ENCODE peak calls at places on chromosome 7, in five cellular contexts. U is left lung, I is mesenchymal stem cell, M is GM23338, Z is left ventricle myocardium inferior. T is an unnamed sample. For H3K36me3, the result is how much of the 10 kb centered on the place peaks cover.

GRCh38 chr7:4115941-4116610 is 566.0 kb upstream of the FOXK1 start:
- DNase-seq in U (no peak), I (no peak), M (no peak), Z (no peak), T (no peak)

GRCh38 chr7:129779602-129780256 is 168.2 kb downstream of the NRF1 start:
- DNase-seq in U (peak), I (no peak), M (peak), Z (no peak), T (peak)

GRCh38 chr7:464712-465461 is 54.8 kb downstream of the PDGFA start:
- DNase-seq in U (peak), I (peak), M (no peak), Z (peak), T (peak)

GRCh38 chr7:23598321-23598720 is 1.1 kb downstream of the CCDC126 start:
- DNase-seq in U (no peak), I (no peak), M (peak), Z (no peak), T (peak)

GRCh38 chr7:28318126-28318762 is 94.1 kb upstream of the CREB5 start:
- DNase-seq in U (no peak), I (no peak), M (no peak), Z (no peak), T (no peak)

GRCh38 chr7:125924037-125924436 is 994.4 kb upstream of the POT1 start:
- DNase-seq in U (no peak), I (no peak), M (no peak), Z (no peak), T (no peak)

GRCh38 chr7:286278-286677 is 3.7 kb upstream of the FOXL3 start:
- DNase-seq in U (no peak), I (no peak), M (no peak), Z (no peak), T (no peak)

GRCh38 chr7:135923700-135924261 is 53.4 kb downstream of the MTPN start:
- DNase-seq in U (no peak), I (peak), M (no peak), Z (no peak), T (no peak)

GRCh38 chr7:107354639-107355038 is 115.2 kb upstream of the GPR22 start:
- DNase-seq in U (no peak), I (no peak), M (no peak), Z (no peak), T (no peak)

GRCh38 chr7:882336-883028 is 6.1 kb downstream of the GET4 start:
- DNase-seq in U (peak), I (no peak), M (no peak), Z (peak), T (peak)

GRCh38 chr7:70419816-70420215 is 712.1 kb upstream of the GALNT17 start:
- DNase-seq in U (no peak), I (no peak), M (no peak), Z (no peak), T (peak)

GRCh38 chr7:81929386-81929785 is 159.5 kb upstream of the HGF start:
- DNase-seq in U (no peak), I (peak), M (no peak), Z (no peak), T (no peak)

GRCh38 chr7:108140674-108141073 is 10.5 kb upstream of the LAMB4 start:
- DNase-seq in U (no peak), I (no peak), M (no peak), Z (no peak), T (no peak)

GRCh38 chr7:122752583-122752982 is 49.9 kb upstream of the RNF148 start:
- DNase-seq in U (no peak), I (no peak), M (no peak), Z (no peak), T (no peak)

GRCh38 chr7:158973440-158973839 is 117.1 kb downstream of the DYNC2I1 start:
- DNase-seq in U (peak), I (peak), M (peak), Z (peak), T (peak)

GRCh38 chr7:70426249-70426880 is 705.6 kb upstream of the GALNT17 start:
- DNase-seq in U (no peak), I (no peak), M (no peak), Z (no peak), T (no peak)

GRCh38 chr7:133545613-133546012 is 292.7 kb downstream of the EXOC4 start:
- DNase-seq in U (no peak), I (peak), M (no peak), Z (no peak), T (no peak)

GRCh38 chr7:36984710-36985308 is 260.5 kb upstream of the AOAH start:
- DNase-seq in U (no peak), I (no peak), M (no peak), Z (no peak), T (no peak)

GRCh38 chr7:132933076-132933466 is 148.8 kb downstream of the CHCHD3 start:
- DNase-seq in U (no peak), I (peak), M (no peak), Z (no peak), T (no peak)

GRCh38 chr7:123979876-123980275 is 53.0 kb downstream of the TMEM229A start:
- DNase-seq in U (no peak), I (peak), M (no peak), Z (no peak), T (no peak)

GRCh38 chr7:115679976-115680375 is 350.6 kb downstream of the TFEC start:
- DNase-seq in U (no peak), I (peak), M (peak), Z (no peak), T (no peak)

GRCh38 chr7:46627038-46627315 is 705.9 kb upstream of the IGFBP3 start:
- DNase-seq in U (no peak), I (peak), M (no peak), Z (no peak), T (no peak)

GRCh38 chr7:140924019-140924820 is 509 bp downstream of the BRAF start:
- DNase-seq in U (peak), I (peak), M (peak), Z (peak), T (peak)

GRCh38 chr7:30164567-30164966 is 29.8 kb downstream of the MTURN start:
- DNase-seq in U (no peak), I (peak), M (peak), Z (no peak), T (peak)

GRCh38 chr7:147474862-147475261 is 1115.7 kb upstream of the C7orf33 start:
- DNase-seq in U (no peak), I (no peak), M (no peak), Z (no peak), T (no peak)

GRCh38 chr7:117582219-117582704 is 102.4 kb downstream of the CFTR start:
- DNase-seq in U (peak), I (peak), M (peak), Z (peak), T (no peak)

GRCh38 chr7:55569797-55570196 is 2.5 kb downstream of the VOPP1 start:
- DNase-seq in U (no peak), I (no peak), M (no peak), Z (no peak), T (no peak)

GRCh38 chr7:121113288-121113687 is 124.8 kb downstream of the CPED1 start:
- DNase-seq in U (no peak), I (peak), M (no peak), Z (no peak), T (no peak)

GRCh38 chr7:105118612-105119600 is 104.9 kb downstream of the KMT2E start:
- DNase-seq in U (no peak), I (no peak), M (no peak), Z (no peak), T (no peak)

GRCh38 chr7:40700653-40701475 is 566.1 kb downstream of the SUGCT start:
- DNase-seq in U (no peak), I (no peak), M (peak), Z (no peak), T (no peak)

GRCh38 chr7:138278601-138279000 is 181.5 kb upstream of the TRIM24 start:
- DNase-seq in U (no peak), I (no peak), M (no peak), Z (no peak), T (no peak)

GRCh38 chr7:7972128-7972527 is 3.5 kb downstream of the GLCCI1 start:
- DNase-seq in U (no peak), I (peak), M (peak), Z (no peak), T (no peak)

GRCh38 chr7:56092789-56093531 is at the start of gene PHKG1:
- DNase-seq in U (peak), I (peak), M (peak), Z (peak), T (peak)

GRCh38 chr7:11557627-11558026 is 274.4 kb downstream of the THSD7A start:
- DNase-seq in U (no peak), I (peak), M (peak), Z (no peak), T (peak)

GRCh38 chr7:138889982-138890381 is 91.2 kb downstream of the KIAA1549 start:
- DNase-seq in U (no peak), I (no peak), M (no peak), Z (no peak), T (no peak)

GRCh38 chr7:74542558-74543117 is 88.9 kb downstream of the GTF2IRD1 start:
- DNase-seq in U (no peak), I (no peak), M (no peak), Z (peak), T (no peak)

GRCh38 chr7:75968561-75969001 is 25.8 kb downstream of the TMEM120A start:
- DNase-seq in U (no peak), I (no peak), M (no peak), Z (no peak), T (peak)

GRCh38 chr7:100081535-100082102 is at the start of gene ZNF3:
- DNase-seq in U (peak), I (peak), M (peak), Z (peak), T (peak)

DNA sequence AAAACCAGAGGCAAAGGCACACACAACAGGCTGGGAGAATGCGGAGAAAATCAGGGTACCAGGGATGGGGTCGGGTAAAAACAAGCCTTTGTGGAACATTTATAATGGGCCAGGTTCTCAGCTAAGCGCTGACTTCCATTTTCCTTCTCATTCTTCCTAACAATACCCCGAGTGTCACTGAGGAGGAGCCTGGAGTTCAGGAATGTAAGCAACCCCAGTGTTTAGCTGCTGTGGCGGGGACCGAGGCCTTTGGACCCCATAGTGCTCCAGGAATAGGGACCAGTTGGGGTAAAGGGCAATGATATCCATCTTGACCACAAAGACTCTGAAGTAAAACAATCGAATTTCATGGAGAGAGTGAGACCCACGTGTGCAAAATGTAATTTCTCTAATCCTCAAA is 34.2 kb downstream of the GRB10 start:
- DNase-seq in U (no peak), I (no peak), M (no peak), Z (no peak), T (no peak)
- H3K36me3 ChIP-seq in U (under half), I (under half), M (under half), Z (under half), T (under half)

GRCh38 chr7:128084896-128085608 is 53.8 kb upstream of the LRRC4 start:
- DNase-seq in U (no peak), I (peak), M (no peak), Z (peak), T (no peak)
- H3K36me3 ChIP-seq in U (under half), I (half or more), M (under half), Z (under half), T (under half)

DNA sequence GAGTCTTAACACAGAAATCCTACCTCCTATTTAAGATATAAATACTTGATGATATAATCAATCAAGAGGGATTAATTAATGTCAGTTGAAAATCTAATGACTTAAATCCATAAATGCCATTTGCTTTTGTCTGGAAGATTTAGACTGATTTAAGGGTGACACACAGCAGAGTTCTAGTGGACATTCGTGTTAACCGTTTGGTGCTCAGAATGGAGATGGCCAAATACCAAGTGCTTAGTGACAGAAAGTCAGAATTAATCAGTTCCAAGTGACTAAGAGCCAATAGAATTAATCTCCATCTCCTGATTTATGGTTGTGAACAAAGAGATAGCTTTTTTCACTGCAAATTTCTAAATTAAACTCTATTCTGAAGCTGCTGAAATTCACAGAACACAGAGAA is 36.2 kb downstream of the NAMPT start:
- DNase-seq in U (no peak), I (peak), M (no peak), Z (no peak), T (no peak)
- H3K36me3 ChIP-seq in U (under half), I (under half), M (under half), Z (half or more), T (under half)

DNA sequence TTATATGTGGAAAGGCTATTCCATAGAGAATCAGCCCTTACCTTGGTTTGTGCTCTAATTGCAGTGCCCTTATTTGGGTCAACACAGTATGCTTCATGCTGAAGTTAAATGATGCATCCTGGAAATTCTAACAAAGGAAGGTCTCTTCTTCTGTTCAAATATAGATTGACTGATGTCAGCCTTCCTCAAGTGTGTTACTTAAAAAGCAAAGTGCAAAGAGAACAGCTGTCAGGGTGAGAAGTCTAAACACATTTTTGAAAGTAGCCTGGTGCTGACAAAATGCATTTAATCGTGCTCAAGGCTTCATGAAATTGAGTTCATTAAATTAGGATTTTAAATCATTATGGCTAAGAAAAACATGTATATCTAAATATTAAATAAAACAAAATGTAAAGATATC is 19.5 kb downstream of the AGR2 start:
- DNase-seq in U (no peak), I (no peak), M (no peak), Z (no peak), T (no peak)
- H3K36me3 ChIP-seq in U (under half), I (under half), M (under half), Z (under half), T (under half)

GRCh38 chr7:72307566-72307965 is 104.6 kb downstream of the CALN1 start:
- DNase-seq in U (no peak), I (no peak), M (no peak), Z (no peak), T (no peak)

GRCh38 chr7:72310301-72310700 is 101.8 kb downstream of the CALN1 start:
- DNase-seq in U (no peak), I (no peak), M (no peak), Z (no peak), T (no peak)

GRCh38 chr7:72309476-72309875 is 102.7 kb downstream of the CALN1 start:
- DNase-seq in U (no peak), I (no peak), M (no peak), Z (no peak), T (no peak)

GRCh38 chr7:72313906-72314305 is 98.2 kb downstream of the CALN1 start:
- DNase-seq in U (no peak), I (no peak), M (no peak), Z (no peak), T (no peak)

DNA sequence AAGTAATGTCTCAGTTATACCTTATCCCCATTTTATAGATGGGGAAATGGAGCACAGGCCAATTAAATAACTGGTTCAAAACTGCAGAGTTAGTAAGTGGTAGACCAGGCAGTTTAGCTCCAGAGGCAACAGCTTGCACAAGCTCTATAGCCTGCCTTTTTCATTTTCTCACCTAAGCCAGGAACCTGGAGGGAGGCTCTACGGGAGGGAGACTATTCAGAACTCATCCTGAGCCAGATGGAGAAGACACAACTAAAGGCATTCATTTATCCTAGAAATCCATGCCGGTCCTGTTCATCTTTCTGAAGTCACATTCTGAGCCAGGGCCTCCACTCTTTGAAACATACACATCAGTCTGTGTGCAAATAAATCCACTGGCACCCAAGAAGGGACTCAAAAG is 103.2 kb downstream of the CALN1 start:
- DNase-seq in U (no peak), I (no peak), M (no peak), Z (no peak), T (no peak)
- H3K36me3 ChIP-seq in U (under half), I (under half), M (under half), Z (under half), T (under half)

GRCh38 chr7:6393667-6394056 is 54.1 kb downstream of the DAGLB start:
- DNase-seq in U (no peak), I (no peak), M (no peak), Z (no peak), T (no peak)

GRCh38 chr7:6394114-6394513 is 53.6 kb downstream of the DAGLB start:
- DNase-seq in U (no peak), I (no peak), M (no peak), Z (no peak), T (no peak)

GRCh38 chr7:6389728-6390127 is 58.0 kb downstream of the DAGLB start:
- DNase-seq in U (no peak), I (no peak), M (no peak), Z (no peak), T (no peak)

GRCh38 chr7:6395898-6396582 is 51.7 kb downstream of the DAGLB start:
- DNase-seq in U (peak), I (no peak), M (no peak), Z (peak), T (no peak)

DNA sequence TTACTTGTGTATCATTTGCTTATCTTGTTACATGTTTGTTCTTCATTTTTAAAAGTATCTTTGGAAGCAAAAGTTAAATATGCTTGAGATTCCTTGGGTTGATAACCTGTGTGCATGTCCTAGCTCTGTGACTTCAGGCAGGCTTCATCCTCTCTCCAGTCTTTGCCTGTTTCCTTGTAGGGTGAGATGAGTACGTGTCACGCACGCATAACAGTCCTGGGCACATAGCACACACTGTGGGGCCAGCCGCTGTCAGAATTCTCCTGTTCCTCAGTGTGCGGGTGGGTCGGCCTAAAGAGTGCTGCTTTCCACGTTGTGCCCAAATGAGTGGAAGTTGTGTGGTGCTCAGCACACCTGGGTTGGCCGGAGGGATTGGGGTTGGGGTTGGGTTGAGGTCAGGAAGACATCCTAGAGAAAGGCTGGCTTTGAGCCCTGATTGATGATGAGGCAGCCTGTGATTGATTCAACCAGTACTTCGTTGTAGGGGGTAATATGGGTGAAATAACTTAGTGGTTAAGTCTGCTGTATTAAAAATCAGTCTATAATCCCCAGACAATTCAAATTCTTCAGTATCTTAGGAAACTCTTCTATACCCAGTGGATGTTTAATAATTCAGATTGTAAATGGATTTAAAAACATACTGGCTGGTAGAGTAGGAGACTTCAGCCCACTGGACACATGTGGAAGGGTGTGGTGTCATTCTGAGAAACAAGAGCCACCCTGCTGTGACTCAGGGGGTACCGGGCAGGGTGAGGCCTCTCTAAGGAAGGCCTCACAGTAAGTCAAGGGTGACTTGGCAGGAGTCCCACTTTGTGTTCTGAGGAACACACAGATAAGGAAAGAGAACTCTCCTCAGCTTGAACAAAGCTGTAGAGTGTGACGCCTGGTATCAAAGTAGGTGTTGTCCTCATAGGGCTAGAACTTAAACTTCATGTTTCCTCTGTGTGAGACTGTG is 54.8 kb downstream of the DAGLB start:
- DNase-seq in U (no peak), I (peak), M (no peak), Z (peak), T (no peak)
- H3K36me3 ChIP-seq in U (under half), I (under half), M (under half), Z (under half), T (under half)

DNA sequence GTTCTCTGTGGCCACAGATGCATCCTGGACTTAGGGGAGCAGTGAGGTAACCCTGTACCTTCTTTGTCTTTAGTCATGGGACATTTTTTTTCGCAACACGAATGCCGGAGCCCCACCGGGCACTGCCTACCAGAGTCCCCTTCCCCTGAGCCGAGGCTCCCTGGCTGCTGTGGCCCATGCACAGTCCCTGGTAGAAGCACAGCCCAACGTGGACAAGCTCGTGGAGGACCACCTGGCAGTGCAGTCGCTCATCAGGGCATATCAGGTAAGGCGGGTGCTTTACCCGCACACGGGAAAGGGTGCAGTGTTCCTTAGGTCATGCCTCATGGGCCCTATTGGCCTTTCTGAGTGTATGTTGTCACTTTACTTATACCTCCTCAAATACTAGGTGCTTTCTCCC is 38.8 kb downstream of the OGDH start:
- DNase-seq in U (no peak), I (no peak), M (no peak), Z (no peak), T (no peak)
- H3K36me3 ChIP-seq in U (under half), I (under half), M (under half), Z (under half), T (under half)

GRCh38 chr7:24864214-24864817 is 107.1 kb upstream of the GSDME start:
- DNase-seq in U (no peak), I (no peak), M (no peak), Z (no peak), T (no peak)
- H3K36me3 ChIP-seq in U (under half), I (under half), M (under half), Z (under half), T (under half)